ENCODE peak calls at places on chromosomes 13 and 19, in six cellular contexts. Z, H, Q, O, T and U are unnamed samples.

GRCh38 chr19:46133101-46133627 is 8.7 kb upstream of the IGFL3 start:
- DNase-seq in Z (no peak), Q (peak; percentile 58), T (no peak), O (no peak), H (no peak), U (peak; percentile 20)

GRCh38 chr13:24460256-24460655 is 52.3 kb downstream of the PARP4 start:
- DNase-seq in Z (no peak), T (no peak), O (no peak), H (no peak), Q (no peak), U (no peak)

GRCh38 chr13:95341441-95341840 is 40.2 kb upstream of the ABCC4 start:
- DNase-seq in Q (no peak), O (no peak), T (no peak), H (no peak), Z (no peak), U (no peak)

GRCh38 chr13:52848455-52849190 is at the start of gene PCDH8:
- DNase-seq in Q (no peak), O (no peak), T (no peak), Z (peak; percentile 50), H (no peak), U (no peak)

GRCh38 chr13:77028202-77028601 is 1.2 kb upstream of the FBXL3 start:
- DNase-seq in Q (no peak), O (no peak), H (no peak), Z (no peak), T (no peak), U (peak; percentile 28)

GRCh38 chr19:32798201-32798600 is 71.4 kb downstream of the SLC7A9 start:
- DNase-seq in T (no peak), H (no peak), Q (no peak), Z (no peak), O (no peak), U (no peak)

GRCh38 chr13:94431569-94431968 is 47.9 kb downstream of the DCT start:
- DNase-seq in H (no peak), Z (no peak), Q (no peak), O (no peak), T (no peak), U (no peak)

GRCh38 chr13:113920173-113920572 is 53.7 kb downstream of the C13orf46 start:
- DNase-seq in O (no peak), Z (no peak), H (no peak), Q (no peak), T (no peak), U (no peak)

GRCh38 chr13:31860002-31860401 is 120.7 kb downstream of the RXFP2 start:
- DNase-seq in Q (no peak), T (no peak), Z (no peak), O (no peak), H (peak; percentile 59), U (peak; percentile 35)

GRCh38 chr13:19596960-19597361 is 35.6 kb upstream of the TPTE2 start:
- DNase-seq in H (no peak), Q (peak; percentile 91), T (no peak), Z (no peak), O (no peak), U (no peak)

GRCh38 chr19:1169921-1170885 is 3.9 kb downstream of the SBNO2 start:
- DNase-seq in Z (peak; percentile 79), T (no peak), O (no peak), Q (peak; percentile 87), H (peak; percentile 68), U (no peak)

GRCh38 chr13:38630780-38631179 is 56.1 kb upstream of the FREM2 start:
- DNase-seq in H (no peak), O (no peak), Z (no peak), T (no peak), Q (no peak), U (no peak)

GRCh38 chr13:88461272-88462009 is 790.3 kb downstream of the SLITRK5 start:
- DNase-seq in Z (no peak), Q (no peak), O (no peak), H (no peak), T (no peak), U (no peak)

GRCh38 chr19:45314708-45315107 is 8.0 kb downstream of the CKM start:
- DNase-seq in Q (no peak), T (no peak), Z (no peak), H (no peak), O (no peak), U (no peak)

GRCh38 chr19:10858204-10858828 is 10.1 kb downstream of the C19orf38 start:
- DNase-seq in T (no peak), Q (peak; percentile 42), H (no peak), Z (no peak), O (no peak), U (no peak)

GRCh38 chr19:2271516-2272103 is 10.4 kb downstream of the PEAK3 start:
- DNase-seq in H (peak; percentile 82), Z (peak; percentile 57), O (peak; percentile 32), Q (peak; percentile 44), T (no peak), U (peak; percentile 59)

GRCh38 chr19:5356918-5357317 is 16.3 kb upstream of the PTPRS start:
- DNase-seq in Q (no peak), O (no peak), T (no peak), Z (no peak), H (no peak), U (no peak)

GRCh38 chr19:43634877-43635560 is 4.6 kb downstream of the CADM4 start:
- DNase-seq in Z (no peak), T (no peak), Q (no peak), H (no peak), O (no peak), U (no peak)
- H3K4me3 ChIP-seq in Z (no peak overlapping the region), T (peak overlapping the region; percentile 30), Q (no peak overlapping the region), H (no peak overlapping the region), O (no peak overlapping the region), U (no peak overlapping the region)

DNA sequence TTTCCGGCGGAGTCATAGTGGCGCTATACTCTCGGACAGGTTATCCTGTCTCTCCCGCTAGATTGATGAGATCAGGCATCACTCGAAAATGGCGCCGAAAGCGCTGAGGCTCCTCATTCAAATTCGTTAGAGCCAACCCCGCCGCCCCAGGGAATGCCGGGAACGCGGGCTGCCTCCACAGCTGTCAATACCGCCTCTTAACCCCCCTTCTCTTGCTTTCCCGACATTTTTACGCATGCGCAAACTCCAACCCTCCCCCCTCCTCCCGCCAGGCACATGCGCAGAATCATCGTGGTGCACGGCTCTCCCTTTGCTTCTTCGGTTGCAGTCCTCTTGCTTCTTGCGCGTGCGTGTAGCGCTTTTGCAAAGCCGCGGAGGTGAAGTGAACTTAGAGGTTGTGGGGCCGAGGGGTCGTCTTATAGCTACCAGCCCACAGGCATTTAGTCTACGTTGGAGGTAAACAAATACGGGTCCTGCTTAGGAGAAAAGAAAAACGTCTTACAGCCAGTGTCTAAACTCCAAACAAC is 66.7 kb downstream of the KCNRG start:
- DNase-seq in Z (peak; percentile 99), Q (peak; percentile 95), O (peak; percentile 98), H (peak; percentile 99), T (peak; percentile 96), U (peak; percentile 98)
- TF ChIP-seq CTCF in Z (no peak), Q (no peak), O (no peak), H (no peak), T (no peak), U (no peak)

DNA sequence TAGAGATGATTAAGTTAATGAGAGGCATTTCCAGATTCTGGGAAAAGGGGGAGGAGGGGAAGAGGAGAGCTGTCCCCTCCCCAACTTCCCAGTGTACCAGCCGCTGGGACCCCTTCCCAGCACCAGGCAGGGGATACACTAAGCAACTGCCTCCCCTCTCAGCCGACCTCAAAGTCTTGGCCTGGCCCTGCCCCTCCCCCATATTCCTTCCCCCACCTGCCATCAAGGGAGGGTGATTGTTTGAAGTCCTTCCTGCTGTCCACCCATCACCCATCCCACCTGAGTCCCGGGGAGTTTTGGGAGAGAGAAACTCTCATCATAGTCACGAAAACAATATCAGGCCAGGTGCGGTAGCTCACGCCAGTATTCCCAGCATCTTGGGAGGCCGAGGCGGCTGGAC is 20.1 kb downstream of the MEIS3 start:
- DNase-seq in Z (no peak), H (no peak), Q (no peak), O (no peak), T (no peak), U (no peak)
- H3K4me1 ChIP-seq in Z (no peaks in the 10 kb centered on the region), H (no peaks in the 10 kb centered on the region), Q (no peaks in the 10 kb centered on the region), O (no peaks in the 10 kb centered on the region), T (no peaks in the 10 kb centered on the region), U (no peaks in the 10 kb centered on the region)

GRCh38 chr13:51626749-51627148 is 42.5 kb downstream of the WDFY2 start:
- DNase-seq in Z (no peak), T (no peak), Q (no peak), H (no peak), O (no peak), U (peak; percentile 35)
- H3K4me3 ChIP-seq in Z (no peak overlapping the region), T (no peak overlapping the region), Q (no peak overlapping the region), H (no peak overlapping the region), O (no peak overlapping the region), U (no peak overlapping the region)

DNA sequence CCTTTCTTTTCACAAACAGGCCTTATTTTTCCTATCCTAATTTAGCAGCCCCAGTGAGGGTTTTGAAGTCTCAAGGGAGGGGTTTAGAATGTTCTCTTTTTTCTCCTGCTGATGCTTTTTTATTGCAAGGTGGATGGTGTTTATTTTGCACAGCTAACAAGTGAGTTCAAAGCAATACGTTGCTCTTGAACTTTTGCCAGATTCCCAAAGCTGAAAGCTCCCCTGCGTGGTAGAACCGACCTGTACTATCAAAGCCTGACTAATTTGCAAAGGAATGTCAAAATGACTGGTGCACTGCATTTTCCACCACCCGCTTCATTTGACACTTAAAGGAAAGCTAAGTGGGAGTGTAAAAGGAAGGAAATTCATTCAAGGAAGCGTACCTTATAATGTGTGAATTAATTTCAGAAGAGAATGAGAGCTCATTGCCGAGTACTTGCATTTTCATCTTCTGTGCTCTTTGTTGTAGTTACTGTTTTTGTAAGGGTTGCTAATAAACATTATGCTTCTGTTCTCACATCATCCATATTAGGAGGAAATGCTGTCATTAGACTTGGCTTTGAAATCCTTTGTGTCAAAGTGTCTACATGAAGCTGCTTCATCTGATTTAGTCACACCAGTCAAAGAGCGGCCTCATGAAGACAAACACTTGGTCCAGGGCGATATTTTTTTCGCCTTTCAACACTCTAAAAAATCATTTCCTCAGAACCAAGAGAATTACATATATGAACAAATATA is 105.2 kb downstream of the SPRY2 start:
- DNase-seq in T (no peak), Z (no peak), H (no peak), O (peak; percentile 42), Q (peak; percentile 85), U (no peak)
- TF ChIP-seq CTCF in T (no peak), Z (no peak), H (no peak), O (no peak), Q (no peak), U (no peak)

DNA sequence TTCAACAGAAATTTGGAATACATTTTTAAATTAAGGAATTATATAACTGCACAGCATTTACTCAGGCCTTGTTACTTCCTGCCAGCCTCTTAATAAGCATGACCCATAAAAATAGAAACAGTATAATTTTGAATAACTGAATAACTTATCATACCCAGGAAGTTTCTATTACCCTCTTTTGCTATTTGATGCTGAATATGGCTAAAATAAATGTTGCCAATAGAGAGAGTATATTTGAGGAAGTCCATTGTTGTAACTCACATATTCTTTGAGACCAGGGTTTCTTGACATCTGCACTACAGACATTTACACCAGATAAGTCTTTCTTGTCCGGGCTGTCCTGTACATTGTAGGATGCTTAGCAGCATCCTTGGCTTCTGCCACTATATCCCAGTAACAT is 178.1 kb downstream of the KLF12 start:
- DNase-seq in O (no peak), T (no peak), Q (no peak), H (no peak), Z (no peak), U (no peak)
- H3K4me1 ChIP-seq in O (peaks cover 7% of the 10 kb centered on the region), T (no peaks in the 10 kb centered on the region), Q (peaks cover 7% of the 10 kb centered on the region), H (peaks cover 5% of the 10 kb centered on the region), Z (no peaks in the 10 kb centered on the region), U (peaks cover 26% of the 10 kb centered on the region)

GRCh38 chr19:31316201-31316951 is 32.9 kb downstream of the TSHZ3 start:
- DNase-seq in T (no peak), Z (no peak), O (no peak), H (no peak), Q (no peak), U (no peak)
- H3K4me3 ChIP-seq in T (no peak overlapping the region), Z (no peak overlapping the region), O (no peak overlapping the region), H (peak overlapping the region; percentile 7), Q (no peak overlapping the region), U (peak overlapping the region; percentile 7)